ENCODE peak calls at places on chromosomes 11 and 22, in eight cellular contexts. D is GM23248, N is EL, T is non-pigmented ciliary epithelial cell, J is H4, Q is NCI-H345, A is IMR-90, H is neural crest cell. B is an unnamed sample.

GRCh38 chr11:64720167-64720566 is 2.8 kb downstream of the NRXN2 start:
- DNase-seq in D (no peak), N (no peak), T (no peak), J (no peak), Q (no peak), A (no peak), H (no peak), B (no peak)

GRCh38 chr22:23023294-23023693 is 47.0 kb upstream of the GNAZ start:
- DNase-seq in D (no peak), N (no peak), T (no peak), J (no peak), Q (peak), A (no peak), H (no peak), B (no peak)

GRCh38 chr11:109739374-109739773 is 317.4 kb downstream of the C11orf87 start:
- DNase-seq in D (peak), N (peak), T (no peak), J (no peak), Q (no peak), A (no peak), H (no peak), B (no peak)

GRCh38 chr11:117639601-117640000 is 157.4 kb downstream of the DSCAML1 start:
- DNase-seq in D (no peak), N (no peak), T (no peak), J (no peak), Q (no peak), A (no peak), H (no peak), B (no peak)

GRCh38 chr11:37394236-37394870 is 796.3 kb upstream of the RAG2 start:
- DNase-seq in D (no peak), N (no peak), T (no peak), J (no peak), Q (no peak), A (no peak), H (no peak), B (no peak)

GRCh38 chr22:49995059-49995412 is 17.5 kb downstream of the IL17REL start:
- DNase-seq in D (no peak), N (no peak), T (no peak), J (no peak), Q (no peak), A (no peak), H (no peak), B (no peak)

GRCh38 chr11:93234602-93235207 is 36.9 kb upstream of the SLC36A4 start:
- DNase-seq in D (peak), N (peak), T (peak), J (peak), Q (peak), A (peak), H (peak), B (peak)

GRCh38 chr11:115721309-115722007 is 217.2 kb upstream of the CADM1 start:
- DNase-seq in D (no peak), N (no peak), T (no peak), J (no peak), Q (no peak), A (no peak), H (no peak), B (no peak)

GRCh38 chr11:61817471-61818202 is 834 bp upstream of the FADS1 start:
- DNase-seq in D (no peak), N (no peak), T (no peak), J (no peak), Q (no peak), A (no peak), H (no peak), B (no peak)

GRCh38 chr11:127818625-127819024 is 768.7 kb downstream of the ETS1 start:
- DNase-seq in D (no peak), N (no peak), T (no peak), J (no peak), Q (no peak), A (no peak), H (no peak), B (no peak)

B was measured in naive thymus-derived CD8-positive, alpha-beta T cell.